ENCODE peak calls at places on chromosomes 1 and 21, in seven cellular contexts. F is BE2C; M is GM13977; I is Calu3; P is CD8-positive, alpha-beta T cell; L is glutamatergic neuron; N is GM10248. A is an unnamed sample.

GRCh38 chr1:30511563-30512252 is 211.7 kb downstream of the MATN1 start:
- DNase-seq in F (no peak), M (no peak), I (no peak), P (no peak), L (no peak), N (no peak), A (no peak)

GRCh38 chr1:53739109-53739681 is at the start of gene GLIS1:
- DNase-seq in F (peak), M (peak), I (peak), P (peak), L (peak), N (peak), A (no peak)

GRCh38 chr1:108557311-108557710 is 2.6 kb upstream of the EEIG2 start:
- DNase-seq in F (no peak), M (no peak), I (no peak), P (no peak), L (no peak), N (no peak), A (no peak)

GRCh38 chr1:168498159-168498609 is 45.6 kb downstream of the XCL2 start:
- DNase-seq in F (no peak), M (no peak), I (no peak), P (no peak), L (no peak), N (no peak), A (no peak)

GRCh38 chr1:228964178-228964819 is 229.0 kb downstream of the RHOU start:
- DNase-seq in F (no peak), M (no peak), I (no peak), P (no peak), L (no peak), N (no peak), A (no peak)

GRCh38 chr21:36097427-36098230 is 27.8 kb downstream of the CBR1 start:
- DNase-seq in F (no peak), M (peak), I (no peak), P (no peak), L (no peak), N (peak), A (no peak)

GRCh38 chr21:27306821-27307746 is 340.2 kb upstream of the ADAMTS5 start:
- DNase-seq in F (no peak), M (no peak), I (no peak), P (no peak), L (no peak), N (no peak), A (no peak)

GRCh38 chr1:228842094-228842775 is 107.0 kb downstream of the RHOU start:
- DNase-seq in F (peak), M (no peak), I (peak), P (no peak), L (no peak), N (no peak), A (peak)

GRCh38 chr1:179860667-179861066 is 16.9 kb downstream of the TOR1AIP2 start:
- DNase-seq in F (no peak), M (no peak), I (no peak), P (no peak), L (no peak), N (no peak), A (no peak)

GRCh38 chr1:74470936-74471335 is 41.5 kb downstream of the LRRC53 start:
- DNase-seq in F (no peak), M (no peak), I (no peak), P (no peak), L (no peak), N (no peak), A (no peak)

GRCh38 chr1:18901147-18901951 is 1.0 kb downstream of the ALDH4A1 start:
- DNase-seq in F (no peak), M (no peak), I (no peak), P (no peak), L (no peak), N (no peak), A (no peak)

GRCh38 chr1:203557390-203557789 is 63.4 kb downstream of the OPTC start:
- DNase-seq in F (no peak), M (no peak), I (no peak), P (no peak), L (no peak), N (no peak), A (no peak)

GRCh38 chr21:43903451-43904091 is 38.5 kb downstream of the AGPAT3 start:
- DNase-seq in F (no peak), M (no peak), I (no peak), P (no peak), L (no peak), N (no peak), A (no peak)

GRCh38 chr1:11227106-11228077 is 35.0 kb downstream of the MTOR start:
- DNase-seq in F (no peak), M (peak), I (no peak), P (no peak), L (no peak), N (peak), A (no peak)

GRCh38 chr1:229248821-229249817 is 21.8 kb upstream of the RAB4A start:
- DNase-seq in F (no peak), M (no peak), I (no peak), P (no peak), L (no peak), N (no peak), A (no peak)

GRCh38 chr1:198601936-198602889 is 36.6 kb upstream of the PTPRC start:
- DNase-seq in F (no peak), M (no peak), I (no peak), P (no peak), L (no peak), N (no peak), A (no peak)

DNA sequence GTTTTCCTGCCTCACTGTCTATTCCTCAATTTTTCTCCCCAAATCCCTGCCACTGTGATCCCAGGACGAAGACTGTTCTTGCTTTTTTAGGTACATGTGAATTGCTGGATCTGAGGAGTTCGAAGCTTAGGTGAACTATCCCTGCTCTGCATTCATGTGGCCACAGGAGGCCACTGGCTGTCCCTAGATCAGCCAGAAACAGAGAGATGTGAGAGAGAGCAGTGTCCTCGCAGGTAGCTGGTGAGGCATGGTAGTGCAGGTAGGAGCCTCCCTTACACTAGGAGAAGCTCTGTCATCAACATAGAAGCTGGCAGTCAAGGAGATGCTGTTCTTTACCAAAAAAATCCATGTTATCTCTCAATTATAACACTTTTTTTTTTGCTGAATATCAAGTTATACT is 71.5 kb downstream of the USP24 start:
- DNase-seq in F (no peak), M (no peak), I (peak), P (no peak), L (no peak), N (no peak), A (no peak)
- TF ChIP-seq CTCF in F (peak), M (peak), I (no peak), P (no peak), L (no peak), N (no peak), A (no peak)

GRCh38 chr1:44832068-44832700 is 10.9 kb downstream of the PTCH2 start:
- DNase-seq in F (peak), M (no peak), I (no peak), P (no peak), L (no peak), N (no peak), A (no peak)
- TF ChIP-seq CTCF in F (no peak), M (no peak), I (no peak), P (no peak), L (no peak), N (no peak), A (no peak)

DNA sequence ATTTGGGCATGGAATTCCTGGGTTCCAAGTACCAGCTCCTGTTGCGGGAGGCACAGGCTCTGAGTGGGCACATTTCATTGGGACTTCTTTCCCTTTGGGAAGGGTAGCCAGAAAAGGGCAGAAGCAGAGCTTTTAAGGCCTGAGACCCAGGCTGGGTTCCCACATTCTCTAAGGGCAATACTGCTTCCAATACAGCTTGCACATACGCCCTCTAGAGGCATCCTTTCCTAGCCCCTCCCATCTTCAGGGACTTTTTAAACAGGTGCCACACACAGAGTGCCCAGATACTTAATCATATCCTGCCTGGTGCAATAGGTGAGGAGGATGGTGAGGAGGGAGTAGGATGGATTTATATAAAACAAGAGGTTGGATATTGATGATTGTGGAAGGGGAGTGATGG is 5.7 kb downstream of the GPR88 start:
- DNase-seq in F (peak), M (peak), I (peak), P (no peak), L (no peak), N (peak), A (no peak)
- TF ChIP-seq CTCF in F (peak), M (peak), I (no peak), P (peak), L (no peak), N (peak), A (peak)

DNA sequence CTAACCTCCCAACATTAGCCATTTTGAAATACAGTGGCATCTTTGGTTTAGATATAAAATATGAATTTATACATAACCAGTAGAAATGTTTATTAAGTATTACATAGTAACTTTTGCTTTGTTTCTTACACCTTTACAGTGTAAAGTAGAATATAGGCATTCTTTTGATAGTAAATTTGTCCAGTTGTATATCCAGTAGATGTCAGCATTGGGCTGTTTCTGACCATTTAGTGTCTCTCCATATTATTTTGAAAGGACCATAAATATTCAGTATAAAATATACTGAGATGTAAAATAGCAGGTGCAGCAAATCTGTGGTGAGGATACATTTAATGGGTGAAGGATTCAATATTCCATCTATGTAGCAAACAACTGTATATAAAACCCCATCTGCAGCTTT is 115.8 kb upstream of the ZRANB2 start:
- DNase-seq in F (no peak), M (no peak), I (no peak), P (no peak), L (no peak), N (no peak), A (no peak)
- TF ChIP-seq CTCF in F (no peak), M (no peak), I (no peak), P (no peak), L (peak), N (no peak), A (no peak)

DNA sequence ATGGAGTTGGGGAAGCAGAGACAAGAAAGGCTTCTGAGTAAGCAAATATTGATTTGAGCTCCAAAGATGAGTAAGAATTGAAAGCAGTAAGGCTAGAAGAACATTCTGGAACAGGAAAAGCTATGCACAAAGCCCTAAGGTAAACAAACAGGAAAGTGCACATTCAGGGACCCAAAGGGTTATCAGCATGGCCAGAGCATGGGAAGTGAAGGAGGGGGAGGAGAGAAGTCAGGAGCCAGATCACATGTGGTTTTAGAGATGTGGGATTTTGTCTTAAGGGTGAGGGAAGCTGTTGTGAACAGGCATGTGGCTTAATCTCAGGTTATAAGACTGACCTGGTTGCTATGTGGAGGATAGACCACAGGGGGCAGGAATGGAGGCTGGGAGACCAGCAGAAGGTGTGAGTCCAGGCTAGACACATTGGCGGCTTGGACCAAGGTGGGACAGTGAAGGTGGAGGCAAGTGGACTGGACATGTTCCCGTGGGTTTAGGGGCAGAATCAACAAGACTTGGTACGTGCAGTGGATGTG is 7.5 kb downstream of the CSF1 start:
- DNase-seq in F (no peak), M (no peak), I (no peak), P (no peak), L (peak), N (no peak), A (no peak)
- TF ChIP-seq CTCF in F (peak), M (peak), I (no peak), P (no peak), L (no peak), N (no peak), A (peak)

GRCh38 chr1:219797009-219797408 is 131.3 kb downstream of the SLC30A10 start:
- DNase-seq in F (no peak), M (no peak), I (no peak), P (no peak), L (no peak), N (no peak), A (no peak)
- TF ChIP-seq CTCF in F (no peak), M (no peak), I (no peak), P (no peak), L (no peak), N (no peak), A (no peak)

GRCh38 chr1:155177192-155177917 is 3.7 kb downstream of the TRIM46 start:
- DNase-seq in F (no peak), M (peak), I (no peak), P (no peak), L (peak), N (no peak), A (no peak)

GRCh38 chr1:155175281-155175926 is 1.8 kb downstream of the TRIM46 start:
- DNase-seq in F (peak), M (peak), I (no peak), P (no peak), L (peak), N (no peak), A (no peak)

GRCh38 chr1:155175927-155176371 is 2.3 kb downstream of the TRIM46 start:
- DNase-seq in F (peak), M (peak), I (peak), P (no peak), L (peak), N (no peak), A (no peak)

GRCh38 chr1:155177918-155178281 is 4.3 kb downstream of the TRIM46 start:
- DNase-seq in F (no peak), M (no peak), I (no peak), P (no peak), L (peak), N (no peak), A (peak)

GRCh38 chr1:155176544-155177071 is 3.0 kb downstream of the TRIM46 start:
- DNase-seq in F (peak), M (peak), I (peak), P (peak), L (peak), N (peak), A (peak)
- TF ChIP-seq CTCF in F (peak), M (peak), I (peak), P (peak), L (peak), N (peak), A (peak)